ENCODE peak calls at places on chromosomes 3 and 15, in eight cellular contexts. I, O, N, U, T, X, J and G are unnamed samples.

GRCh38 chr15:66046751-66047150 is 177.5 kb downstream of the RAB11A start:
- DNase-seq in I (no peak), O (no peak), N (no peak), U (no peak), T (peak), X (no peak), J (no peak), G (no peak)

GRCh38 chr15:90376789-90377188 is 11.3 kb upstream of the IQGAP1 start:
- DNase-seq in I (peak), O (no peak), N (peak), U (no peak), T (no peak), X (peak), J (no peak), G (no peak)

GRCh38 chr15:61820951-61821350 is 239.3 kb downstream of the VPS13C start:
- DNase-seq in I (no peak), O (no peak), N (no peak), U (no peak), T (no peak), X (no peak), J (no peak), G (no peak)

GRCh38 chr3:46027736-46028397 is 584 bp upstream of the XCR1 start:
- DNase-seq in I (no peak), O (no peak), N (no peak), U (no peak), T (no peak), X (no peak), J (no peak), G (no peak)

GRCh38 chr15:38069001-38069400 is 134.6 kb downstream of the TMCO5A start:
- DNase-seq in I (no peak), O (no peak), N (peak), U (peak), T (no peak), X (peak), J (no peak), G (no peak)

GRCh38 chr3:15982667-15983145 is 184.9 kb upstream of the ANKRD28 start:
- DNase-seq in I (no peak), O (peak), N (no peak), U (peak), T (no peak), X (no peak), J (peak), G (peak)

GRCh38 chr3:146184616-146185015 is 23.6 kb upstream of the PLOD2 start:
- DNase-seq in I (no peak), O (no peak), N (no peak), U (peak), T (no peak), X (no peak), J (no peak), G (no peak)

GRCh38 chr15:75666823-75667501 is 19.2 kb downstream of the SNX33 start:
- DNase-seq in I (no peak), O (peak), N (no peak), U (peak), T (no peak), X (no peak), J (peak), G (no peak)

GRCh38 chr15:93238641-93239040 is 149.6 kb upstream of the RGMA start:
- DNase-seq in I (no peak), O (no peak), N (no peak), U (no peak), T (no peak), X (no peak), J (no peak), G (no peak)